ENCODE peak calls at places on chromosomes 6 and 20, in eight cellular contexts. One of them, this sample, is unnamed.

GRCh38 chr6:16982827-16983226 is 119.0 kb upstream of the STMND1 start:
- DNase-seq in T-helper 1 cell: no peak
- DNase-seq in DMS53: no peak
- DNase-seq in glutamatergic neuron: no peak
- DNase-seq in left cardiac atrium: no peak
- DNase-seq in cardiac fibroblast: peak
- DNase-seq in HS-5: peak
- DNase-seq in kidney epithelial cell: no peak
- DNase-seq in this sample: no peak

GRCh38 chr6:56756791-56757582 is 114.3 kb upstream of the DST start:
- DNase-seq in glutamatergic neuron: no peak
- DNase-seq in left cardiac atrium: no peak
- DNase-seq in HS-5: no peak
- DNase-seq in cardiac fibroblast: no peak
- DNase-seq in DMS53: no peak
- DNase-seq in T-helper 1 cell: no peak
- DNase-seq in kidney epithelial cell: no peak
- DNase-seq in this sample: no peak

GRCh38 chr6:110999634-111000270 is 17.9 kb downstream of the RPF2 start:
- DNase-seq in kidney epithelial cell: no peak
- DNase-seq in cardiac fibroblast: peak
- DNase-seq in DMS53: peak
- DNase-seq in HS-5: no peak
- DNase-seq in T-helper 1 cell: no peak
- DNase-seq in glutamatergic neuron: no peak
- DNase-seq in left cardiac atrium: no peak
- DNase-seq in this sample: no peak

GRCh38 chr6:43277643-43278523 is 20.2 kb upstream of the SLC22A7 start:
- DNase-seq in HS-5: no peak
- DNase-seq in glutamatergic neuron: no peak
- DNase-seq in cardiac fibroblast: no peak
- DNase-seq in DMS53: no peak
- DNase-seq in left cardiac atrium: no peak
- DNase-seq in kidney epithelial cell: no peak
- DNase-seq in T-helper 1 cell: no peak
- DNase-seq in this sample: no peak

GRCh38 chr6:106339334-106340029 is 13.9 kb upstream of the ATG5 start:
- DNase-seq in HS-5: peak
- DNase-seq in glutamatergic neuron: peak
- DNase-seq in T-helper 1 cell: no peak
- DNase-seq in left cardiac atrium: no peak
- DNase-seq in cardiac fibroblast: peak
- DNase-seq in kidney epithelial cell: peak
- DNase-seq in DMS53: peak
- DNase-seq in this sample: peak

GRCh38 chr6:91717094-91717493 is 1130.2 kb upstream of the MAP3K7 start:
- DNase-seq in kidney epithelial cell: no peak
- DNase-seq in left cardiac atrium: no peak
- DNase-seq in HS-5: no peak
- DNase-seq in T-helper 1 cell: no peak
- DNase-seq in glutamatergic neuron: no peak
- DNase-seq in DMS53: no peak
- DNase-seq in cardiac fibroblast: no peak
- DNase-seq in this sample: no peak

GRCh38 chr6:121222656-121223055 is 111.6 kb downstream of the TBC1D32 start:
- DNase-seq in HS-5: peak
- DNase-seq in T-helper 1 cell: no peak
- DNase-seq in glutamatergic neuron: no peak
- DNase-seq in kidney epithelial cell: no peak
- DNase-seq in left cardiac atrium: no peak
- DNase-seq in DMS53: peak
- DNase-seq in cardiac fibroblast: peak
- DNase-seq in this sample: no peak

GRCh38 chr20:57711311-57711712 is 1.5 kb upstream of the PMEPA1 start:
- DNase-seq in T-helper 1 cell: no peak
- DNase-seq in left cardiac atrium: no peak
- DNase-seq in glutamatergic neuron: no peak
- DNase-seq in HS-5: no peak
- DNase-seq in kidney epithelial cell: no peak
- DNase-seq in cardiac fibroblast: no peak
- DNase-seq in DMS53: no peak
- DNase-seq in this sample: no peak

GRCh38 chr20:24771651-24772061 is 177.4 kb upstream of the CST7 start:
- DNase-seq in cardiac fibroblast: no peak
- DNase-seq in left cardiac atrium: no peak
- DNase-seq in DMS53: no peak
- DNase-seq in T-helper 1 cell: no peak
- DNase-seq in HS-5: no peak
- DNase-seq in kidney epithelial cell: no peak
- DNase-seq in glutamatergic neuron: no peak
- DNase-seq in this sample: no peak

GRCh38 chr6:170032197-170032596 is 258.7 kb downstream of the DLL1 start:
- DNase-seq in DMS53: no peak
- DNase-seq in kidney epithelial cell: no peak
- DNase-seq in T-helper 1 cell: no peak
- DNase-seq in glutamatergic neuron: peak
- DNase-seq in cardiac fibroblast: no peak
- DNase-seq in HS-5: no peak
- DNase-seq in left cardiac atrium: no peak
- DNase-seq in this sample: no peak

GRCh38 chr20:2865630-2866029 is 7.7 kb upstream of the PTPRA start:
- DNase-seq in glutamatergic neuron: no peak
- DNase-seq in T-helper 1 cell: no peak
- DNase-seq in kidney epithelial cell: no peak
- DNase-seq in DMS53: no peak
- DNase-seq in HS-5: no peak
- DNase-seq in cardiac fibroblast: no peak
- DNase-seq in left cardiac atrium: no peak
- DNase-seq in this sample: peak

GRCh38 chr6:129842881-129843409 is 18.2 kb downstream of the TMEM244 start:
- DNase-seq in DMS53: no peak
- DNase-seq in cardiac fibroblast: no peak
- DNase-seq in glutamatergic neuron: no peak
- DNase-seq in HS-5: no peak
- DNase-seq in kidney epithelial cell: no peak
- DNase-seq in left cardiac atrium: no peak
- DNase-seq in T-helper 1 cell: no peak
- DNase-seq in this sample: no peak

GRCh38 chr6:33792990-33793389 is 4.1 kb upstream of the LEMD2 start:
- DNase-seq in cardiac fibroblast: no peak
- DNase-seq in HS-5: no peak
- DNase-seq in kidney epithelial cell: no peak
- DNase-seq in glutamatergic neuron: no peak
- DNase-seq in left cardiac atrium: no peak
- DNase-seq in DMS53: no peak
- DNase-seq in T-helper 1 cell: no peak
- DNase-seq in this sample: no peak

GRCh38 chr6:170046786-170047626 is 243.9 kb downstream of the DLL1 start:
- DNase-seq in HS-5: peak
- DNase-seq in cardiac fibroblast: no peak
- DNase-seq in DMS53: no peak
- DNase-seq in kidney epithelial cell: no peak
- DNase-seq in T-helper 1 cell: no peak
- DNase-seq in glutamatergic neuron: peak
- DNase-seq in left cardiac atrium: peak
- DNase-seq in this sample: no peak

GRCh38 chr6:14270925-14271791 is 153.6 kb downstream of the CD83 start:
- DNase-seq in cardiac fibroblast: peak
- DNase-seq in left cardiac atrium: peak
- DNase-seq in glutamatergic neuron: no peak
- DNase-seq in HS-5: peak
- DNase-seq in T-helper 1 cell: no peak
- DNase-seq in DMS53: peak
- DNase-seq in kidney epithelial cell: peak
- DNase-seq in this sample: peak

GRCh38 chr6:111706841-111707391 is 101.2 kb upstream of the TRAF3IP2 start:
- DNase-seq in T-helper 1 cell: no peak
- DNase-seq in left cardiac atrium: no peak
- DNase-seq in HS-5: no peak
- DNase-seq in cardiac fibroblast: peak
- DNase-seq in glutamatergic neuron: no peak
- DNase-seq in kidney epithelial cell: no peak
- DNase-seq in DMS53: no peak
- DNase-seq in this sample: no peak

GRCh38 chr6:169839898-169840631 is 88.6 kb downstream of the ERMARD start:
- DNase-seq in cardiac fibroblast: no peak
- DNase-seq in T-helper 1 cell: no peak
- DNase-seq in left cardiac atrium: peak
- DNase-seq in DMS53: no peak
- DNase-seq in glutamatergic neuron: no peak
- DNase-seq in HS-5: no peak
- DNase-seq in kidney epithelial cell: no peak
- DNase-seq in this sample: no peak

GRCh38 chr6:90978046-90978445 is 391.2 kb upstream of the MAP3K7 start:
- DNase-seq in glutamatergic neuron: no peak
- DNase-seq in T-helper 1 cell: no peak
- DNase-seq in kidney epithelial cell: no peak
- DNase-seq in HS-5: no peak
- DNase-seq in DMS53: no peak
- DNase-seq in left cardiac atrium: no peak
- DNase-seq in cardiac fibroblast: no peak
- DNase-seq in this sample: no peak

GRCh38 chr20:52959125-52959524 is 13.0 kb upstream of the TSHZ2 start:
- DNase-seq in HS-5: no peak
- DNase-seq in glutamatergic neuron: no peak
- DNase-seq in kidney epithelial cell: no peak
- DNase-seq in T-helper 1 cell: no peak
- DNase-seq in left cardiac atrium: no peak
- DNase-seq in cardiac fibroblast: no peak
- DNase-seq in DMS53: peak
- DNase-seq in this sample: no peak

GRCh38 chr6:14228571-14228970 is 111.0 kb downstream of the CD83 start:
- DNase-seq in kidney epithelial cell: peak
- DNase-seq in glutamatergic neuron: no peak
- DNase-seq in cardiac fibroblast: peak
- DNase-seq in HS-5: peak
- DNase-seq in left cardiac atrium: no peak
- DNase-seq in T-helper 1 cell: no peak
- DNase-seq in DMS53: no peak
- DNase-seq in this sample: peak

GRCh38 chr6:3714111-3714510 is 37.4 kb downstream of the PXDC1 start:
- DNase-seq in HS-5: no peak
- DNase-seq in glutamatergic neuron: no peak
- DNase-seq in kidney epithelial cell: no peak
- DNase-seq in DMS53: no peak
- DNase-seq in left cardiac atrium: no peak
- DNase-seq in T-helper 1 cell: no peak
- DNase-seq in cardiac fibroblast: no peak
- DNase-seq in this sample: no peak

GRCh38 chr20:23142162-23143050 is 56.3 kb upstream of the CD93 start:
- DNase-seq in T-helper 1 cell: no peak
- DNase-seq in cardiac fibroblast: no peak
- DNase-seq in DMS53: peak
- DNase-seq in glutamatergic neuron: no peak
- DNase-seq in kidney epithelial cell: no peak
- DNase-seq in HS-5: no peak
- DNase-seq in left cardiac atrium: peak
- DNase-seq in this sample: peak

GRCh38 chr6:116969211-116969863 is 92.3 kb downstream of the RFX6 start:
- DNase-seq in DMS53: peak
- DNase-seq in HS-5: peak
- DNase-seq in cardiac fibroblast: peak
- DNase-seq in T-helper 1 cell: no peak
- DNase-seq in left cardiac atrium: peak
- DNase-seq in kidney epithelial cell: no peak
- DNase-seq in glutamatergic neuron: no peak
- DNase-seq in this sample: peak

GRCh38 chr20:2680046-2680445 is 12.5 kb upstream of the EBF4 start:
- DNase-seq in T-helper 1 cell: no peak
- DNase-seq in glutamatergic neuron: no peak
- DNase-seq in kidney epithelial cell: no peak
- DNase-seq in DMS53: no peak
- DNase-seq in HS-5: no peak
- DNase-seq in left cardiac atrium: no peak
- DNase-seq in cardiac fibroblast: no peak
- DNase-seq in this sample: no peak

GRCh38 chr6:7975764-7976146 is 65.2 kb upstream of the TXNDC5 start:
- DNase-seq in HS-5: no peak
- DNase-seq in T-helper 1 cell: no peak
- DNase-seq in kidney epithelial cell: no peak
- DNase-seq in glutamatergic neuron: no peak
- DNase-seq in cardiac fibroblast: peak
- DNase-seq in DMS53: peak
- DNase-seq in left cardiac atrium: peak
- DNase-seq in this sample: peak

GRCh38 chr6:167296293-167296690 is 5.2 kb downstream of the UNC93A start:
- DNase-seq in DMS53: no peak
- DNase-seq in T-helper 1 cell: no peak
- DNase-seq in HS-5: no peak
- DNase-seq in kidney epithelial cell: no peak
- DNase-seq in glutamatergic neuron: no peak
- DNase-seq in left cardiac atrium: no peak
- DNase-seq in cardiac fibroblast: no peak
- DNase-seq in this sample: no peak

GRCh38 chr20:6993526-6993925 is 226.0 kb downstream of the BMP2 start:
- DNase-seq in HS-5: no peak
- DNase-seq in DMS53: no peak
- DNase-seq in T-helper 1 cell: no peak
- DNase-seq in kidney epithelial cell: no peak
- DNase-seq in cardiac fibroblast: no peak
- DNase-seq in left cardiac atrium: no peak
- DNase-seq in glutamatergic neuron: no peak
- DNase-seq in this sample: no peak

GRCh38 chr6:7540595-7540994 is 876 bp upstream of the DSP start:
- DNase-seq in DMS53: peak
- DNase-seq in HS-5: no peak
- DNase-seq in cardiac fibroblast: peak
- DNase-seq in T-helper 1 cell: no peak
- DNase-seq in left cardiac atrium: peak
- DNase-seq in kidney epithelial cell: peak
- DNase-seq in glutamatergic neuron: no peak
- DNase-seq in this sample: no peak

GRCh38 chr6:2432258-2432657 is 186.9 kb upstream of the GMDS start:
- DNase-seq in HS-5: peak
- DNase-seq in glutamatergic neuron: no peak
- DNase-seq in T-helper 1 cell: no peak
- DNase-seq in cardiac fibroblast: peak
- DNase-seq in DMS53: peak
- DNase-seq in kidney epithelial cell: peak
- DNase-seq in left cardiac atrium: no peak
- DNase-seq in this sample: no peak

GRCh38 chr6:43907789-43908472 is 137.9 kb downstream of the VEGFA start:
- DNase-seq in DMS53: no peak
- DNase-seq in kidney epithelial cell: no peak
- DNase-seq in T-helper 1 cell: no peak
- DNase-seq in cardiac fibroblast: no peak
- DNase-seq in glutamatergic neuron: peak
- DNase-seq in HS-5: no peak
- DNase-seq in left cardiac atrium: no peak
- DNase-seq in this sample: no peak